ENCODE peak calls at places on chromosomes 3 and 15, in four cellular contexts. One of them, this sample, is unnamed.

GRCh38 chr3:43363621-43364266 is 77.4 kb downstream of the SNRK start:
- DNase-seq in neural progenitor cell: no peak
- DNase-seq in cardiac fibroblast: peak
- DNase-seq in bronchial epithelial cell: no peak
- DNase-seq in this sample: no peak

GRCh38 chr3:65170357-65171090 is 482.7 kb upstream of the ADAMTS9 start:
- DNase-seq in neural progenitor cell: peak
- DNase-seq in cardiac fibroblast: peak
- DNase-seq in bronchial epithelial cell: peak
- DNase-seq in this sample: peak

GRCh38 chr3:58564054-58564453 is 13.1 kb downstream of the FAM107A start:
- DNase-seq in neural progenitor cell: no peak
- DNase-seq in cardiac fibroblast: no peak
- DNase-seq in bronchial epithelial cell: no peak
- DNase-seq in this sample: no peak

GRCh38 chr3:45612918-45613602 is 18.5 kb downstream of the LIMD1 start:
- DNase-seq in neural progenitor cell: no peak
- DNase-seq in cardiac fibroblast: peak
- DNase-seq in bronchial epithelial cell: no peak
- DNase-seq in this sample: no peak

GRCh38 chr3:125212509-125213372 is at the start of gene SLC12A8:
- DNase-seq in neural progenitor cell: peak
- DNase-seq in cardiac fibroblast: no peak
- DNase-seq in bronchial epithelial cell: no peak
- DNase-seq in this sample: peak

GRCh38 chr15:65558336-65558735 is 28.1 kb downstream of the HACD3 start:
- DNase-seq in neural progenitor cell: no peak
- DNase-seq in cardiac fibroblast: peak
- DNase-seq in bronchial epithelial cell: no peak
- DNase-seq in this sample: no peak

GRCh38 chr3:47225310-47225906 is 57.2 kb downstream of the KIF9 start:
- DNase-seq in neural progenitor cell: no peak
- DNase-seq in cardiac fibroblast: peak
- DNase-seq in bronchial epithelial cell: peak
- DNase-seq in this sample: no peak

GRCh38 chr3:120013481-120013880 is 80.8 kb downstream of the GSK3B start:
- DNase-seq in neural progenitor cell: no peak
- DNase-seq in cardiac fibroblast: peak
- DNase-seq in bronchial epithelial cell: no peak
- DNase-seq in this sample: no peak

GRCh38 chr3:110521019-110521418 is 550.6 kb upstream of the NECTIN3 start:
- DNase-seq in neural progenitor cell: no peak
- DNase-seq in cardiac fibroblast: peak
- DNase-seq in bronchial epithelial cell: peak
- DNase-seq in this sample: peak

GRCh38 chr3:169811606-169812123 is 1.0 kb upstream of the LRRIQ4 start:
- DNase-seq in neural progenitor cell: no peak
- DNase-seq in cardiac fibroblast: peak
- DNase-seq in bronchial epithelial cell: peak
- DNase-seq in this sample: no peak

GRCh38 chr15:40894689-40895308 is 549 bp downstream of the VPS18 start:
- DNase-seq in neural progenitor cell: peak
- DNase-seq in cardiac fibroblast: peak
- DNase-seq in bronchial epithelial cell: peak
- DNase-seq in this sample: peak

GRCh38 chr3:62093025-62093424 is 280.3 kb downstream of the FEZF2 start:
- DNase-seq in neural progenitor cell: no peak
- DNase-seq in cardiac fibroblast: no peak
- DNase-seq in bronchial epithelial cell: no peak
- DNase-seq in this sample: no peak

GRCh38 chr3:50628601-50629000 is 11.7 kb downstream of the MAPKAPK3 start:
- DNase-seq in neural progenitor cell: no peak
- DNase-seq in cardiac fibroblast: no peak
- DNase-seq in bronchial epithelial cell: no peak
- DNase-seq in this sample: no peak

GRCh38 chr15:66706225-66706732 is 4.2 kb downstream of the SMAD6 start:
- DNase-seq in neural progenitor cell: peak
- DNase-seq in cardiac fibroblast: peak
- DNase-seq in bronchial epithelial cell: no peak
- DNase-seq in this sample: no peak

GRCh38 chr15:69742361-69742760 is 289.7 kb downstream of the RPLP1 start:
- DNase-seq in neural progenitor cell: no peak
- DNase-seq in cardiac fibroblast: no peak
- DNase-seq in bronchial epithelial cell: no peak
- DNase-seq in this sample: no peak

GRCh38 chr3:152474585-152474984 is 205.9 kb downstream of the MBNL1 start:
- DNase-seq in neural progenitor cell: peak
- DNase-seq in cardiac fibroblast: peak
- DNase-seq in bronchial epithelial cell: peak
- DNase-seq in this sample: peak

GRCh38 chr3:135141092-135141491 is 346.0 kb downstream of the EPHB1 start:
- DNase-seq in neural progenitor cell: no peak
- DNase-seq in cardiac fibroblast: no peak
- DNase-seq in bronchial epithelial cell: no peak
- DNase-seq in this sample: no peak

GRCh38 chr15:20341901-20342605 is 199.5 kb downstream of the GOLGA6L6 start:
- DNase-seq in neural progenitor cell: peak
- DNase-seq in cardiac fibroblast: no peak
- DNase-seq in bronchial epithelial cell: no peak
- DNase-seq in this sample: no peak

GRCh38 chr3:106699093-106699492 is 678.1 kb upstream of the CCDC54 start:
- DNase-seq in neural progenitor cell: peak
- DNase-seq in cardiac fibroblast: no peak
- DNase-seq in bronchial epithelial cell: peak
- DNase-seq in this sample: no peak

GRCh38 chr3:14295777-14296176 is 106.6 kb upstream of the SLC6A6 start:
- DNase-seq in neural progenitor cell: no peak
- DNase-seq in cardiac fibroblast: no peak
- DNase-seq in bronchial epithelial cell: peak
- DNase-seq in this sample: no peak

GRCh38 chr15:83815506-83815905 is 161.6 kb downstream of the ADAMTSL3 start:
- DNase-seq in neural progenitor cell: no peak
- DNase-seq in cardiac fibroblast: peak
- DNase-seq in bronchial epithelial cell: no peak
- DNase-seq in this sample: no peak

GRCh38 chr3:125633767-125634166 is 38.5 kb upstream of the OSBPL11 start:
- DNase-seq in neural progenitor cell: no peak
- DNase-seq in cardiac fibroblast: no peak
- DNase-seq in bronchial epithelial cell: no peak
- DNase-seq in this sample: no peak

GRCh38 chr15:60590935-60591490 is 112.1 kb upstream of the ICE2 start:
- DNase-seq in neural progenitor cell: peak
- DNase-seq in cardiac fibroblast: peak
- DNase-seq in bronchial epithelial cell: no peak
- DNase-seq in this sample: no peak

GRCh38 chr3:29644956-29645661 is 364.2 kb downstream of the RBMS3 start:
- DNase-seq in neural progenitor cell: no peak
- DNase-seq in cardiac fibroblast: peak
- DNase-seq in bronchial epithelial cell: no peak
- DNase-seq in this sample: no peak

GRCh38 chr15:64284037-64284436 is 71.9 kb downstream of the CSNK1G1 start:
- DNase-seq in neural progenitor cell: no peak
- DNase-seq in cardiac fibroblast: peak
- DNase-seq in bronchial epithelial cell: peak
- DNase-seq in this sample: peak

GRCh38 chr15:98896802-98897732 is 110.5 kb downstream of the PGPEP1L start:
- DNase-seq in neural progenitor cell: no peak
- DNase-seq in cardiac fibroblast: peak
- DNase-seq in bronchial epithelial cell: peak
- DNase-seq in this sample: peak

GRCh38 chr3:157447026-157447694 is 10.5 kb downstream of the PTX3 start:
- DNase-seq in neural progenitor cell: peak
- DNase-seq in cardiac fibroblast: peak
- DNase-seq in bronchial epithelial cell: peak
- DNase-seq in this sample: peak
- TF ChIP-seq CTCF in neural progenitor cell: peak
- TF ChIP-seq CTCF in cardiac fibroblast: peak
- TF ChIP-seq CTCF in bronchial epithelial cell: peak
- TF ChIP-seq CTCF in this sample: peak

DNA sequence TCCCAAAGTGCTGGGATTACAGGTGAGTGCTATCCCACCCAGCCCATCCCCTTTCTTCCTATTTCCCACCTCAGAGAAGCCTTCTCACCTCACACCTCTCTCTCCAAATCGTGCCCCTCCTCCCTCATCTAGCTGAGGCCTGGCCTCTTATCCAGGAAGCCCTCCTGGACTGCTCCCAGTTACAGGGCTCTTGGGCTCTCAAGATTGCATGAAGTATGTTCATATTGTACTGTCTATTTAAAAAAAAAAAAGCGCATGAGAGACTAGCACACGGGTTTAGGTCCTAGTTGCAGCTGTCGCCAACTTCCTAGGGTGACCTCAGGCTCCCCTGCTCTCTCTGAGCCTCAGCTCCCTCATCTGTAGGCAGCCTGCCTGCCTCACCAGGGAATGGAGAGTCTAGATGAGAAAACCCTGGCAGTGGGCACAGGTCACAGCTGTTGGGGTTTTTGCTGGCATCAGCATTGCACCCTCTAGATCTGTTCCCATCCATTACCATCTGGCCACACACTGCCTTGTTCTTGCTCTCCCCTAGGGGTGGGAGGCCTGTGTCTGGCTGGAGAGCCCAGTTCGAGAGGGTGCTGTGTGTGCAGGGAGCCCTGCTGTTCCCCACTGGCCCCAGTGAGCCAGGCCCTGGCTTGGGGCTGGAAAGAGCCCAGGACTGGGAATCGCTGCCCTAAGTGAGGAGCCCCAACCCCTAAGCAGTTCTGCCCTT is 24.2 kb upstream of the C15orf39 start:
- DNase-seq in neural progenitor cell: no peak
- DNase-seq in cardiac fibroblast: no peak
- DNase-seq in bronchial epithelial cell: no peak
- DNase-seq in this sample: no peak
- TF ChIP-seq CTCF in neural progenitor cell: no peak
- TF ChIP-seq CTCF in cardiac fibroblast: no peak
- TF ChIP-seq CTCF in bronchial epithelial cell: no peak
- TF ChIP-seq CTCF in this sample: no peak

DNA sequence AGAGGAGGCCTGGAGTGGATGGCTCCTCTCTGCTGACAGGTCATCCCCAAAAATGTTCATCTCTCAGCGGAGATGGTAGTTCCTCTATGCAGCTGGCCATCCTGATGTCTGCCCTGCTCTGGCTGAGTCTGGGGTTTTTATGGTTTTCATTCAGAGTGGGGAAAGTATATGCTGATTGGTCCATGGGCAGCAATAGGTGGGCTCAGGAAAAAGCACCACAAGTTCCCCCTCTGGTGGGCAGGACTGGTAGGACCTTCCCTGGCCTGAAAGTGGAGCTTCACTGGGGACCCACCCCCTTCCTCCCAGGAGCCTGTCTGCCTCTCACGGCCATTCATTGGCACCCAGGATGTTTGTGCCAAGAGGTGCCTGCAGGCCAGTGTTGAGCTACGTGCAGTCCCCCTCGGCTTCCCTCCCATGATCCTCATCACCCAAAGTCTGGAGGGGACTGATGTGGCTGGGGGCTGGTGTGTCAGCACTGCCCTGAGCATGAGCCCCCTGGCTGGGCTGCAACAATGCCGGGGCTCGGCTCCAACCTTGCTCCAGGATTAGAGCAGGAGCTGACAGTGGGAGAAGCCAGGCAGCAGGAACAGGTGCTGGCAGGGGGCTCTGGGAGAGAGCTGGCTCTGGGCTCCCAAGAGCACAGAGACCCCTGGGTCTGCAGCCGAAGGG is 13.1 kb upstream of the BLOC1S6 start:
- DNase-seq in neural progenitor cell: peak
- DNase-seq in cardiac fibroblast: peak
- DNase-seq in bronchial epithelial cell: no peak
- DNase-seq in this sample: peak
- TF ChIP-seq CTCF in neural progenitor cell: peak
- TF ChIP-seq CTCF in cardiac fibroblast: peak
- TF ChIP-seq CTCF in bronchial epithelial cell: peak
- TF ChIP-seq CTCF in this sample: peak

DNA sequence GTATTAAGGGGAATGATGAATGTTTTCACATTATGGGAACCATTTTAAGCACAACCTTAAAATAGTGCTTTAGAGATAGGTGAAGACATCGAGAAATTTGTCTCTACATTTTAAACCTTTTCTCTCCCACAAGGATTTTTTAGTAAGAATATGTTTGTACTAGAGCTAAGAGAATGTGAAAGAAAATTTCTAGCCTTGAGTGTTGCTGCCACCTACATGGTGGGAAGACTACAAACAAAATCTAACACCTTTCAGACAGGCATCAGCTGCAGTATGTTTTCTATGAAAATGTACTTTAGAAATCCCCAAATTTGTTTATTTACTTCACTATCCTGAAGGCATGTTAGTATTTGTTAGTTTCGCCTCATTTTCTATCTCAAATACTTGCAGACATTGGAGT is 247.4 kb downstream of the WDR72 start:
- DNase-seq in neural progenitor cell: no peak
- DNase-seq in cardiac fibroblast: no peak
- DNase-seq in bronchial epithelial cell: no peak
- DNase-seq in this sample: no peak
- TF ChIP-seq CTCF in neural progenitor cell: peak
- TF ChIP-seq CTCF in cardiac fibroblast: no peak
- TF ChIP-seq CTCF in bronchial epithelial cell: no peak
- TF ChIP-seq CTCF in this sample: no peak

DNA sequence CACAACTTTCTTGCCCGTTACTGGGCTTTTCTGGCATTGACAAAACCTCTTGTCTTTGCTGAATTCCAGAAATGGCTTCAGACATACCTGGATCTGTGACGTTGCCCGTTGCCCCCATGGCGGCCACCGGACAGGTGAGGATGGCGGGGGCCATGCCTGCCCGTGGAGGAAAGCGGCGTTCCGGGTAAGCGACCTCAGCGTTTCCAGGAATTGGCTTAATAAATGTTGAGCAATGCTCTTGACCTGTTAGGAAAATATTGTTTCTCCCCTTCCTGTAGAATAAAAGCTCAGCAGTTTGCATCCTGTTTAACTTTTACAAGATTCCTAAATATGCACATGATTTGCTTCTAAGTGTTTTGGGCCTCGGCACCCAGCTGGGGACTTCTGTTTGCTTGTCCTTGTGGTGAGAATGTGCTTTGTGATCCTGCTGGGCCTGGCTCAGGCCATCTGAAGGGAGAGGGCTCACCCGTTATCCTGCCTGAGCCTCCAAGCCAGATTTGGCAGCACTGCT is 46.7 kb downstream of the ARNT2 start:
- DNase-seq in neural progenitor cell: peak
- DNase-seq in cardiac fibroblast: no peak
- DNase-seq in bronchial epithelial cell: no peak
- DNase-seq in this sample: no peak
- TF ChIP-seq CTCF in neural progenitor cell: no peak
- TF ChIP-seq CTCF in cardiac fibroblast: no peak
- TF ChIP-seq CTCF in bronchial epithelial cell: no peak
- TF ChIP-seq CTCF in this sample: no peak

GRCh38 chr3:20931834-20932233 is 745.8 kb upstream of the SGO1 start:
- DNase-seq in neural progenitor cell: no peak
- DNase-seq in cardiac fibroblast: no peak
- DNase-seq in bronchial epithelial cell: no peak
- DNase-seq in this sample: no peak

GRCh38 chr3:20924646-20925395 is 738.8 kb upstream of the SGO1 start:
- DNase-seq in neural progenitor cell: no peak
- DNase-seq in cardiac fibroblast: no peak
- DNase-seq in bronchial epithelial cell: peak
- DNase-seq in this sample: no peak

GRCh38 chr3:20935791-20936190 is 749.8 kb upstream of the SGO1 start:
- DNase-seq in neural progenitor cell: no peak
- DNase-seq in cardiac fibroblast: no peak
- DNase-seq in bronchial epithelial cell: peak
- DNase-seq in this sample: no peak

GRCh38 chr3:20930034-20930433 is 744.0 kb upstream of the SGO1 start:
- DNase-seq in neural progenitor cell: peak
- DNase-seq in cardiac fibroblast: peak
- DNase-seq in bronchial epithelial cell: peak
- DNase-seq in this sample: peak
- TF ChIP-seq CTCF in neural progenitor cell: peak
- TF ChIP-seq CTCF in cardiac fibroblast: peak
- TF ChIP-seq CTCF in bronchial epithelial cell: peak
- TF ChIP-seq CTCF in this sample: peak